ENCODE peak calls at places on chromosome 5, in five cellular contexts. R is skeletal muscle cell, T is heart right ventricle, W is heart left ventricle, D is astrocyte. B is an unnamed sample.

GRCh38 chr5:79255786-79256557 is 20.0 kb downstream of the JMY start:
- DNase-seq in R (no peak), T (no peak), W (no peak), D (peak; percentile 5), B (no peak)

GRCh38 chr5:102833146-102833545 is 78.0 kb downstream of the PAM start:
- DNase-seq in R (no peak), T (no peak), W (no peak), D (no peak), B (no peak)

GRCh38 chr5:97131139-97131710 is 11.2 kb downstream of the LIX1 start:
- DNase-seq in R (peak; percentile 23), T (no peak), W (no peak), D (peak; percentile 84), B (no peak)

GRCh38 chr5:137209232-137209810 is 289.8 kb downstream of the SPOCK1 start:
- DNase-seq in R (no peak), T (no peak), W (no peak), D (no peak), B (no peak)

GRCh38 chr5:81852277-81853004 is 101.5 kb upstream of the SSBP2 start:
- DNase-seq in R (no peak), T (peak; percentile 33), W (peak; percentile 33), D (peak; percentile 61), B (no peak)

GRCh38 chr5:541888-542692 is 17.8 kb upstream of the SLC9A3 start:
- DNase-seq in R (no peak), T (peak; percentile 8), W (peak; percentile 15), D (no peak), B (no peak)

GRCh38 chr5:151642472-151643140 is 44.1 kb downstream of the SPARC start:
- DNase-seq in R (no peak), T (peak; percentile 38), W (peak; percentile 61), D (no peak), B (no peak)

GRCh38 chr5:85108471-85108870 is 723.8 kb upstream of the EDIL3 start:
- DNase-seq in R (no peak), T (no peak), W (no peak), D (no peak), B (no peak)

GRCh38 chr5:140358738-140359310 is 1.2 kb upstream of the SLC4A9 start:
- DNase-seq in R (no peak), T (no peak), W (no peak), D (peak; percentile 16), B (no peak)

GRCh38 chr5:109953821-109954220 is 264.1 kb downstream of the MAN2A1 start:
- DNase-seq in R (no peak), T (no peak), W (no peak), D (peak; percentile 31), B (no peak)

GRCh38 chr5:80591352-80591751 is 21.3 kb upstream of the ANKRD34B start:
- DNase-seq in R (no peak), T (no peak), W (no peak), D (peak; percentile 14), B (peak; percentile 87)

GRCh38 chr5:137218471-137218870 is 280.7 kb downstream of the SPOCK1 start:
- DNase-seq in R (peak; percentile 23), T (no peak), W (no peak), D (peak; percentile 81), B (peak; percentile 41)

GRCh38 chr5:15500326-15500958 is 462 bp downstream of the FBXL7 start:
- DNase-seq in R (no peak), T (peak; percentile 75), W (peak; percentile 75), D (peak; percentile 31), B (no peak)

GRCh38 chr5:76576468-76576867 is 46.7 kb downstream of the F2RL2 start:
- DNase-seq in R (no peak), T (no peak), W (no peak), D (no peak), B (no peak)

GRCh38 chr5:53091304-53091703 is 18.3 kb downstream of the MOCS2 start:
- DNase-seq in R (no peak), T (no peak), W (no peak), D (peak; percentile 48), B (no peak)

GRCh38 chr5:88758584-88758983 is 124.4 kb downstream of the MEF2C start:
- DNase-seq in R (no peak), T (no peak), W (no peak), D (no peak), B (no peak)

GRCh38 chr5:135596788-135597187 is 18.0 kb upstream of the CXCL14 start:
- DNase-seq in R (no peak), T (no peak), W (no peak), D (no peak), B (no peak)

GRCh38 chr5:154038241-154038603 is 488 bp downstream of the FAM114A2 start:
- DNase-seq in R (no peak), T (no peak), W (peak; percentile 29), D (no peak), B (no peak)

GRCh38 chr5:457195-457961 is 14.4 kb downstream of the EXOC3 start:
- DNase-seq in R (no peak), T (peak; percentile 6), W (peak; percentile 19), D (no peak), B (no peak)

GRCh38 chr5:83368317-83368716 is 103.2 kb upstream of the VCAN start:
- DNase-seq in R (peak; percentile 88), T (no peak), W (peak; percentile 26), D (peak; percentile 90), B (no peak)

GRCh38 chr5:159478950-159479349 is 148.7 kb upstream of the IL12B start:
- DNase-seq in R (no peak), T (no peak), W (no peak), D (no peak), B (no peak)

GRCh38 chr5:3121813-3122212 is 370.3 kb upstream of the IRX2 start:
- DNase-seq in R (no peak), T (no peak), W (no peak), D (no peak), B (no peak)

GRCh38 chr5:113331201-113331551 is 103.6 kb downstream of the TSSK1B start:
- DNase-seq in R (peak; percentile 33), T (no peak), W (no peak), D (peak; percentile 70), B (no peak)

GRCh38 chr5:157564149-157564711 is 11.3 kb downstream of the ADAM19 start:
- DNase-seq in R (no peak), T (no peak), W (no peak), D (no peak), B (no peak)

GRCh38 chr5:57932761-57933160 is 450.1 kb upstream of the ACTBL2 start:
- DNase-seq in R (no peak), T (no peak), W (no peak), D (no peak), B (no peak)

GRCh38 chr5:113245427-113246052 is 189.2 kb downstream of the TSSK1B start:
- DNase-seq in R (no peak), T (no peak), W (no peak), D (no peak), B (no peak)

GRCh38 chr5:135387629-135387960 is 11.4 kb downstream of the MACROH2A1 start:
- DNase-seq in R (peak; percentile 23), T (no peak), W (no peak), D (no peak), B (no peak)

GRCh38 chr5:101429241-101429640 is 526.2 kb upstream of the ST8SIA4 start:
- DNase-seq in R (no peak), T (no peak), W (no peak), D (peak; percentile 74), B (no peak)

GRCh38 chr5:148002471-148002870 is 61.3 kb upstream of the SPINK5 start:
- DNase-seq in R (no peak), T (no peak), W (no peak), D (no peak), B (no peak)

GRCh38 chr5:40736103-40736875 is 19.5 kb downstream of the TTC33 start:
- DNase-seq in R (no peak), T (no peak), W (no peak), D (peak; percentile 36), B (no peak)

GRCh38 chr5:2557435-2557834 is 194.0 kb downstream of the IRX2 start:
- DNase-seq in R (no peak), T (no peak), W (no peak), D (no peak), B (no peak)

DNA sequence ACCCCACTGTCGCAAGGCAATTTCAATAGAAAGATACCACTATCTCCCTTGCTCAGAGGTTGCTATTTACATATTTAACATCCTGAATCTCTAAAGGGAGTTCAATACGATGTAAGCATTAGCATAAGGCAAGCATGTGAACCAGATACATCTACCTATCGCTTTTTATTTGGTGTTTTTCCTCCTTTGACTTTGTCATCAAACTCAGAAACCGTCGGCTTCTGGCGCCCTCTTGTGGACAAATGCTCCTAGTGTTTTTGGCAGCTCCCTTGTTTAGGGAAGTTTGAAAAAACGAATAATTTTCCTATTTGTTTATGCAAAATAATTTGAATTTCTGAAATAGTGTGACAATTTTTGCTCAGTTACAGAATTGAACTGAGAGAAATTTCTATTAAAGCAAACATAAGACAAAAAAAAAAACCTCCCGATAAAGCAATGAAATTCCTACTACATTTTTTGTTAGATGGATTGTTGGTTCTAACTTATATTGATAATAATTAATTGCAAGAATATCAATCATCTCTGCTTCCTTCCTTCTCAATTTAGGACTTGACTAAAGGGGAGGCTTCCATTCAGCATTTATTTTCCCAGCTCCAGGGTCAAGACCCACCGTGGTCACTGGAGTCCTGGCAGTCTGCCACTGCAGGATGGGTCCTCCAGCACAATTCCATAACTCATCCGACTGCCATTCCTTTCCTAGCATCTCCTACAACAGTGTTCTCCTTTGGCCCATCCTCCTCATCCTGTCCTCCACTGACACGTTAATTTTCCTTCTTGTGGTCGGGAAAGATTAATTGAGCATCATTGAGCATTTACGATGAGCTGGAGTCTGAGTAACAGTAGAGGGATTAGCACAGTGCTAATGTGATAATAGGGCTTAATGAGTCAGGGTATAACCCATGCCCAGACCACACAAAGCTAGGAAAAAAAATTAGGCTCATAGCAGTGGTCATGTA is 131.8 kb upstream of the CHD1 start:
- DNase-seq in R (peak; percentile 31), T (peak; percentile 70), W (peak; percentile 61), D (peak; percentile 93), B (no peak)
- H3K4me3 ChIP-seq in R (no peak overlapping the region), T (no peak overlapping the region), W (no peak overlapping the region), D (peak overlapping the region; percentile 8), B (no peak overlapping the region)

DNA sequence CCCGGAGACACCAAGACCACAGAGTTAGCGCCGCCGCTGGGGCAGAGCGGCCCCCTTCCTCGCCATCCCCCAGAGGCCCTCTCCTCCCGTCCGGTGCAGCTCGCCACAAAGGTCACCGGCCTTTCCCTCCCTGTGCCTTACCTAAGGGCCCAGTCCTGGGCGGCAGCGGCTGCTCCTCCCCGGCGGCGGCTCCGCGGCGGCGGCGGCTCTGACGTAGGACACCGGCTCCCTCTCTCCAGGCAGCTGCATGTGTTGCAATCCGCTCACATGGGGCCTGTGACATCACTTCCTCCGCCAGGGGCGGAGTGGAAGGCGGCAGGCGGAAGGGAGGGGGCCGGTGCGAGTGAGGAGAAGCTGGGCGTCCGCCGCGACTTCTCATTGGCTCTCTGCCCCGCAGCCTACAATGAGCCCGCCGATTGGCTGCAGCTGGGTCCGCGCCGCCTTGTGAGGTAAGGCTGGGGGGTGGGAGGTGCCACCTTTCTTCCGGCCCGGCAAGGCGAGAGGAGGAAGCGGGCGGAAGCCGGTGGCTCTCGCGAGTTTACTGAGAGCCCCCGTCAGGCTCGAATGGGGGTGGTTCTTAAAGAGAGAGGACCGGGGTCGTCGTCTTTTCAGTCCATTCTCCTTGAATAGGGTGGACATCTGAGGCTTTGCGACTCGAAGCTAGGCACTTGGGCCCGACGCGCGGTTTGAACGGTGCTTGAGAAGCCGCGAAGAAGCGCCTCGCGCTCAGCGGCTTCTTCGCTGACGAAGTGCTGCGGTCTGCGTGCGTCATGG is at the start of gene ETF1:
- DNase-seq in R (peak; percentile 99), T (peak; percentile 100), W (peak; percentile 100), D (peak; percentile 98), B (peak; percentile 94)
- H3K4me3 ChIP-seq in R (peak within 1 kb of the TSS; percentile 98), T (peak within 1 kb of the TSS; percentile 99), W (peak within 1 kb of the TSS; percentile 83), D (peak within 1 kb of the TSS; percentile 91), B (peak within 1 kb of the TSS; percentile 71)

GRCh38 chr5:141402553-141403328 is at the start of gene PCDHGA9:
- DNase-seq in R (no peak), T (no peak), W (no peak), D (no peak), B (no peak)
- H3K4me3 ChIP-seq in R (peak within 1 kb of the TSS; percentile 35), T (peak within 1 kb of the TSS; percentile 20), W (no peak within 1 kb of the TSS), D (peak within 1 kb of the TSS; percentile 41), B (peak within 1 kb of the TSS; percentile 26)

GRCh38 chr5:149273237-149273636 is 1.6 kb downstream of the AFAP1L1 start:
- DNase-seq in R (no peak), T (no peak), W (no peak), D (no peak), B (no peak)
- H3K4me3 ChIP-seq in R (no peak overlapping the region), T (peak overlapping the region; percentile 77), W (peak overlapping the region; percentile 61), D (no peak overlapping the region), B (no peak overlapping the region)